ENCODE peak calls at places on chromosomes 5 and 9, in nine cellular contexts. O is aorta, N is upper lobe of right lung, S is A673, G is gastrocnemius medialis, Q is heart right ventricle, E is breast epithelium, H is ovary, W is Peyer's patch. U is an unnamed sample. For H3K9me3 and H3K4me1, the result is how much of the 10 kb centered on the place peaks cover.

GRCh38 chr9:78292026-78292425 is 4.9 kb upstream of the PSAT1 start:
- DNase-seq in O (no peak), N (no peak), S (no peak), G (no peak), Q (no peak), E (no peak), H (no peak), W (no peak), U (no peak)

GRCh38 chr9:137694962-137695875 is 76.4 kb downstream of the EHMT1 start:
- DNase-seq in O (no peak), N (peak), S (peak), G (peak), Q (peak), E (no peak), H (no peak), W (no peak), U (no peak)

GRCh38 chr5:151005975-151006576 is 14.3 kb upstream of the GPX3 start:
- DNase-seq in O (peak), N (peak), S (no peak), G (peak), Q (peak), E (peak), H (peak), W (peak), U (no peak)

GRCh38 chr5:86909896-86910295 is 292.2 kb downstream of the COX7C start:
- DNase-seq in O (no peak), N (no peak), S (peak), G (no peak), Q (no peak), E (no peak), H (no peak), W (no peak), U (peak)

GRCh38 chr5:66710557-66710956 is 114.4 kb downstream of the MAST4 start:
- DNase-seq in O (no peak), N (no peak), S (peak), G (no peak), Q (peak), E (no peak), H (peak), W (no peak), U (no peak)

GRCh38 chr5:11903121-11903613 is 1.1 kb downstream of the CTNND2 start:
- DNase-seq in O (no peak), N (no peak), S (no peak), G (no peak), Q (no peak), E (no peak), H (no peak), W (no peak), U (no peak)

GRCh38 chr5:125549322-125549871 is 803.0 kb upstream of the ZNF608 start:
- DNase-seq in O (no peak), N (no peak), S (no peak), G (no peak), Q (no peak), E (no peak), H (no peak), W (no peak), U (no peak)

GRCh38 chr5:37657046-37657445 is 182.8 kb downstream of the GDNF start:
- DNase-seq in O (no peak), N (no peak), S (no peak), G (no peak), Q (no peak), E (no peak), H (no peak), W (no peak), U (no peak)

GRCh38 chr9:88355166-88355565 is 33.1 kb upstream of the SPIN1 start:
- DNase-seq in O (no peak), N (no peak), S (no peak), G (no peak), Q (no peak), E (no peak), H (no peak), W (no peak), U (no peak)

GRCh38 chr5:42612997-42613396 is 143.6 kb upstream of the CCDC152 start:
- DNase-seq in O (no peak), N (no peak), S (peak), G (no peak), Q (no peak), E (no peak), H (no peak), W (no peak), U (no peak)

GRCh38 chr5:79743846-79744605 is 54.4 kb downstream of the CMYA5 start:
- DNase-seq in O (no peak), N (no peak), S (no peak), G (no peak), Q (peak), E (no peak), H (no peak), W (no peak), U (no peak)

GRCh38 chr5:31049933-31050704 is 143.4 kb upstream of the CDH6 start:
- DNase-seq in O (no peak), N (no peak), S (peak), G (no peak), Q (no peak), E (no peak), H (no peak), W (no peak), U (no peak)

GRCh38 chr9:4207881-4208615 is 91.8 kb downstream of the GLIS3 start:
- DNase-seq in O (no peak), N (no peak), S (peak), G (no peak), Q (no peak), E (no peak), H (no peak), W (no peak), U (no peak)

GRCh38 chr9:37902804-37903580 is 935 bp downstream of the SLC25A51 start:
- DNase-seq in O (no peak), N (no peak), S (peak), G (no peak), Q (no peak), E (no peak), H (no peak), W (peak), U (no peak)

GRCh38 chr5:143026380-143026779 is 256.2 kb downstream of the ARHGAP26 start:
- DNase-seq in O (no peak), N (no peak), S (no peak), G (no peak), Q (no peak), E (no peak), H (no peak), W (no peak), U (no peak)

GRCh38 chr5:102959055-102959454 is 160.9 kb downstream of the GIN1 start:
- DNase-seq in O (no peak), N (no peak), S (peak), G (no peak), Q (no peak), E (no peak), H (no peak), W (no peak), U (peak)

GRCh38 chr5:132272341-132273210 is 15.1 kb downstream of the PDLIM4 start:
- DNase-seq in O (peak), N (no peak), S (peak), G (no peak), Q (peak), E (no peak), H (peak), W (peak), U (peak)

DNA sequence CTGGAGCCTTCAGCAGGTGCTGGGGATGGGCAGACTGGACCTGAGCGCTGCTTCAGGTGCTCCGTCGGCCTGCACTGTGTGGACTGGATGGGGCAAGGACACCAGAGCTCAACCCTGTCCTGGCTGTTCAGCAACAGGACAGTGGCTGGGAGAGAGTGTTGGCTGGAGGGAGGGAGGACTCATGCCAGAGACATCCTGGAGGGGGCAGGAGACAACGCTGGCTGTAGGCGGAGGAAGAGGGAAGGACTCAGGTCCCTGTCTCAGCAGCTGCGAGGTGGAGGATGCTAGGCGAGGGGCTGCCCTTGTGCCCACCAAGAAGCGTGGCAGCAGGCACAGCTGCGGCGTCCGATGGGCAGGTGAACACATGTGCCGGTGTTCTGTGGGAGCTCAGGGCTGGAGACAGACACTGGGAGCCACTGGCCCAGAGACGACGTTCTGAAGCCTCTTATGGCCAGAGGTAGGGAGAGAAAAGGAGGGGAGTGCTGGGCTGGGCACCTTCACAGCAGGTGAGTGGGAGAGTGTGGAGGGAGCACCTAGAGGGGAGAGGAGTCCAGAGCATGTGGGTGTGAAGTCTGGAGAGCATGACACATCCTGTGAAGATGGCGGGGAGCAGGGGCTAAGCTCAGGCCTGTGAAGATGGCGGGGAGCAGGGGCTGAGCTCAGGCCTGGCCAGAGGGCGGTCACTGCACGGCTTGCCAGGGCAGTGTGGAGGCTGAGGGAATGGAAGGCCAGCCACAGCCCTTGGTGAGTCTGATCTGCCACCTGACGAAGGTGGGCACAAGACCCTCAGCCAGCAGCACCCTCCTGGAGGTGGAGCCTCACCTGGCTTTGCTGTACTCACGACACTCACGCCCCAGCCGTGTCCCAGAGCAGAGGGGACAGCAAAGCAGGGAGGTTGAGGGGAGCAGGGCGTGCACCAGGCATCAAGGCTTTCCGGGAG is 79.1 kb upstream of the FCN1 start:
- DNase-seq in O (peak), N (peak), S (no peak), G (no peak), Q (no peak), E (no peak), H (no peak), W (no peak), U (no peak)
- H3K9me3 ChIP-seq in O (under half), N (under half), S (under half), G (under half), Q (under half), E (under half), H (under half), W (under half), U (under half)

GRCh38 chr5:2532809-2533208 is 218.7 kb downstream of the IRX2 start:
- DNase-seq in O (no peak), N (no peak), S (no peak), G (no peak), Q (no peak), E (no peak), H (no peak), W (no peak), U (no peak)
- H3K4me1 ChIP-seq in O (under half), N (under half), S (under half), G (under half), Q (under half), E (under half), H (under half), W (under half), U (under half)

GRCh38 chr5:54457094-54457531 is 1.6 kb downstream of the HSPB3 start:
- DNase-seq in O (no peak), N (no peak), S (peak), G (peak), Q (no peak), E (no peak), H (peak), W (no peak), U (peak)
- H3K4me3 ChIP-seq in O (no peak), N (no peak), S (no peak), G (peak), Q (peak), E (no peak), H (no peak), W (no peak), U (peak)

DNA sequence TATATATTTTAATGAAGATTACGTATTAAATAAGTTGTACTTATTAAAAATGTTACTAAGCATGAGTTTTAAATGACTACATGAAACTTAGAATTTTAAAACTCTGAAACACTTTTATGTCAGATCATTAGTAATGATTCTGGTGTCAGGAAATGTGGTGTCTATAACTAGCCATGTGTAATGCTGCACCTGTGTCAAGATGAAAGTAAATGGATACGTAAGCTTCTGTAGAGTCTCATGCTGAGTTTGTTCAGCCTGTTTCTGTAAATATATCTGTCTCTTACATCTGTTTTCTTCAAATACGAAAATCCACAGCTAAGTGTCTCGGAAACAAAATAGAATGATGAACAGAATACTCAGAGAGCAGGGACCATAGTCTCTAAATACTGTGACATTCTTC is 278.0 kb upstream of the SMC2 start:
- DNase-seq in O (no peak), N (no peak), S (no peak), G (no peak), Q (no peak), E (no peak), H (no peak), W (no peak), U (no peak)
- H3K9me3 ChIP-seq in O (under half), N (under half), S (under half), G (under half), Q (under half), E (under half), H (under half), W (under half), U (under half)

GRCh38 chr9:136055715-136056545 is 39.2 kb downstream of the NACC2 start:
- DNase-seq in O (no peak), N (peak), S (no peak), G (no peak), Q (no peak), E (no peak), H (no peak), W (no peak), U (no peak)
- H3K4me1 ChIP-seq in O (under half), N (half or more), S (half or more), G (under half), Q (half or more), E (under half), H (under half), W (under half), U (under half)

GRCh38 chr9:33815781-33816180 is 1.2 kb upstream of the UBE2R2 start:
- DNase-seq in O (no peak), N (no peak), S (no peak), G (no peak), Q (no peak), E (no peak), H (no peak), W (no peak), U (no peak)
- H3K4me3 ChIP-seq in O (no peak), N (no peak), S (no peak), G (no peak), Q (peak), E (no peak), H (no peak), W (no peak), U (no peak)

GRCh38 chr9:118583414-118583813 is 785.8 kb downstream of the BRINP1 start:
- DNase-seq in O (no peak), N (no peak), S (no peak), G (no peak), Q (no peak), E (no peak), H (no peak), W (no peak), U (no peak)
- H3K9me3 ChIP-seq in O (under half), N (under half), S (under half), G (under half), Q (under half), E (under half), H (under half), W (under half), U (under half)

DNA sequence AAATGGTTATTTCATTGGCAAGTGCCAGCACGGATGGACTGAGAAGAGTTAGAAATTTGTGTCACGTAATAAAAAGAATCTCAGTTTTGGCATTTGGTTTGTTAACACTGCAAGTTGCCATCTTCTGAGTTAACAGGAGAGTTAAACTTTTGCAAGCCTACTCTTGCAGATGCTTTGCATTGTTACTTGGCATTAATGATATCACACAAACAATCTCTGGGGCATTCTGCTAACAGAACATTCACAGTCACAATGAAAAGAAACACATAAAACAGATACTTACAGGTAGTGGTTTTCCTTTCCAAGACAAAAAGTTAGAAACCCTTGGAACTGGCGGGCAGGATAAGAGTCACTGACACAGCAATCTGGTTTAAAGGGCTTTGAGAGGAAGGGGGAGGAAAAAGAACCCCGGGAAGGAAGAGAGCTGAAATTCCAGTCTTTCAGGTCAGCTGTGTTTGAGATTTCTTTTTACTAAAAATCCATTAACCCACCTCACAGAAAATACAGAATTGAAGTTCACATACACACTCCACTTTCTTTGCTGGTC is 524 bp downstream of the FREM1 start:
- DNase-seq in O (no peak), N (no peak), S (no peak), G (no peak), Q (no peak), E (no peak), H (no peak), W (no peak), U (peak)
- H3K4me1 ChIP-seq in O (under half), N (under half), S (under half), G (under half), Q (under half), E (under half), H (under half), W (under half), U (under half)

GRCh38 chr5:14728109-14728938 is 63.8 kb downstream of the OTULIN start:
- DNase-seq in O (no peak), N (no peak), S (no peak), G (peak), Q (no peak), E (no peak), H (no peak), W (no peak), U (no peak)
- H3K4me3 ChIP-seq in O (no peak), N (no peak), S (no peak), G (no peak), Q (no peak), E (no peak), H (no peak), W (no peak), U (no peak)